ENCODE peak calls at places on chromosomes 16 and 17, in five cellular contexts. R is GM12878, H is A549, G is K562, X is HepG2. S is an unnamed sample.

GRCh38 chr17:73613947-73614655 is 30.1 kb downstream of the SDK2 start:
- DNase-seq in R (no peak), H (no peak), G (no peak), X (no peak), S (peak)

GRCh38 chr16:3625911-3626732 is 14.7 kb upstream of the SLX4 start:
- DNase-seq in R (no peak), H (no peak), G (peak), X (no peak), S (no peak)

GRCh38 chr17:16215002-16215272 is 397 bp downstream of the NCOR1 start:
- DNase-seq in R (no peak), H (peak), G (peak), X (peak), S (peak)

GRCh38 chr16:24539850-24540484 is 601 bp downstream of the RBBP6 start:
- DNase-seq in R (no peak), H (peak), G (peak), X (no peak), S (peak)

GRCh38 chr17:58338907-58339774 is 10.5 kb upstream of the TSPOAP1 start:
- DNase-seq in R (peak), H (no peak), G (peak), X (peak), S (peak)

GRCh38 chr17:77366558-77367245 is 225.9 kb downstream of the SEC14L1 start:
- DNase-seq in R (no peak), H (no peak), G (peak), X (no peak), S (no peak)

GRCh38 chr17:10120749-10121148 is 77.7 kb downstream of the GAS7 start:
- DNase-seq in R (no peak), H (no peak), G (no peak), X (no peak), S (no peak)

GRCh38 chr17:47733047-47733413 is at the start of gene TBX21:
- DNase-seq in R (no peak), H (peak), G (peak), X (peak), S (peak)

GRCh38 chr16:31273187-31273586 is 13.4 kb downstream of the ITGAM start:
- DNase-seq in R (no peak), H (no peak), G (no peak), X (no peak), S (peak)

GRCh38 chr17:45146616-45147101 is 1.6 kb upstream of the HEXIM1 start:
- DNase-seq in R (no peak), H (peak), G (peak), X (no peak), S (no peak)

GRCh38 chr17:80780381-80781187 is 211.1 kb upstream of the CHMP6 start:
- DNase-seq in R (peak), H (no peak), G (no peak), X (no peak), S (no peak)

GRCh38 chr17:75404223-75404738 is 1.2 kb downstream of the GRB2 start:
- DNase-seq in R (no peak), H (peak), G (peak), X (peak), S (peak)

GRCh38 chr17:30263552-30264333 is 28.0 kb downstream of the BLMH start:
- DNase-seq in R (no peak), H (peak), G (no peak), X (no peak), S (no peak)

GRCh38 chr17:39950871-39951348 is 11.9 kb upstream of the GSDMA start:
- DNase-seq in R (no peak), H (no peak), G (no peak), X (no peak), S (no peak)
- TF ChIP-seq JUNB in R (no peak), H (no peak), G (no peak), X (no peak), S (no peak)

GRCh38 chr16:27966756-27967155 is 96.8 kb downstream of the GSG1L start:
- DNase-seq in R (no peak), H (no peak), G (peak), X (no peak), S (no peak)
- TF ChIP-seq JUNB in R (no peak), H (no peak), G (no peak), X (no peak), S (no peak)

GRCh38 chr16:48522041-48522440 is 87.9 kb downstream of the N4BP1 start:
- DNase-seq in R (no peak), H (no peak), G (no peak), X (no peak), S (no peak)
- TF ChIP-seq JUNB in R (no peak), H (no peak), G (no peak), X (no peak), S (no peak)

GRCh38 chr16:11988258-11988978 is 11.9 kb downstream of the SNX29 start:
- DNase-seq in R (no peak), H (no peak), G (no peak), X (no peak), S (no peak)
- TF ChIP-seq JUNB in R (no peak), H (no peak), G (no peak), X (no peak), S (no peak)

DNA sequence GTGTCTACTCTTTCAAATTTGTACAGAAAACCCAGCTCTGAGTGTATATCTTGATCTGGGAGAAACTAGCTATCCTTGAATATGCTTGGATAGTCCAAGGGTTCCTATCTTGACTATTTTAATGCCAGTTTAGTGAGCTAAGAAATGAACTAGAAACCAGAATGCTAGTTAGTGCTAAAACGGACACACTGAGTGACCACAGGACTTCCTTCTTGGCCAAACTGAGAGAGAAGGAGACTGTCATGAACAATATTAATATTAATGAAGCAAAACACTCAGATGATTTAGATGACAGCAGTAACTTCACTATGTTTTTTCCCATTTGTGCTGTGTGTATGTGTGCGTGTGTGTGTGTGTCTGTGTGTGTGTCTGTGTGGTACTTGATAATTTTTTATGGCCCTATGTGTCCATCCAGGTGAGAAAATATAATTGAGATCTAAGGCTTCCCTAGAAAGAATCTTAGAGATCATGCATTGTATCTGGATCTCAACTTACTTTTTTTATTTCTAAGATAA is 2.2 kb upstream of the ATXN1L start:
- DNase-seq in R (no peak), H (no peak), G (no peak), X (no peak), S (no peak)
- TF ChIP-seq JUNB in R (no peak), H (no peak), G (no peak), X (no peak), S (no peak)

GRCh38 chr16:19609359-19609758 is 53.9 kb downstream of the VPS35L start:
- DNase-seq in R (no peak), H (peak), G (peak), X (no peak), S (no peak)

GRCh38 chr16:19610200-19610599 is 54.7 kb downstream of the VPS35L start:
- DNase-seq in R (no peak), H (no peak), G (no peak), X (no peak), S (no peak)

GRCh38 chr16:19618876-19619275 is 63.4 kb downstream of the VPS35L start:
- DNase-seq in R (no peak), H (no peak), G (no peak), X (no peak), S (no peak)

GRCh38 chr16:19613834-19614233 is 58.3 kb downstream of the VPS35L start:
- DNase-seq in R (no peak), H (no peak), G (no peak), X (no peak), S (no peak)
- TF ChIP-seq JUNB in R (no peak), H (no peak), G (no peak), X (no peak), S (no peak)

GRCh38 chr17:17813055-17813724 is 23.6 kb downstream of the SREBF1 start:
- DNase-seq in R (no peak), H (peak), G (no peak), X (no peak), S (no peak)

GRCh38 chr17:17811381-17812210 is 25.2 kb downstream of the SREBF1 start:
- DNase-seq in R (no peak), H (peak), G (no peak), X (peak), S (no peak)

GRCh38 chr17:17813725-17814095 is 23.1 kb downstream of the SREBF1 start:
- DNase-seq in R (no peak), H (no peak), G (no peak), X (no peak), S (no peak)

GRCh38 chr17:17810374-17811248 is 26.2 kb downstream of the SREBF1 start:
- DNase-seq in R (no peak), H (peak), G (no peak), X (no peak), S (peak)

DNA sequence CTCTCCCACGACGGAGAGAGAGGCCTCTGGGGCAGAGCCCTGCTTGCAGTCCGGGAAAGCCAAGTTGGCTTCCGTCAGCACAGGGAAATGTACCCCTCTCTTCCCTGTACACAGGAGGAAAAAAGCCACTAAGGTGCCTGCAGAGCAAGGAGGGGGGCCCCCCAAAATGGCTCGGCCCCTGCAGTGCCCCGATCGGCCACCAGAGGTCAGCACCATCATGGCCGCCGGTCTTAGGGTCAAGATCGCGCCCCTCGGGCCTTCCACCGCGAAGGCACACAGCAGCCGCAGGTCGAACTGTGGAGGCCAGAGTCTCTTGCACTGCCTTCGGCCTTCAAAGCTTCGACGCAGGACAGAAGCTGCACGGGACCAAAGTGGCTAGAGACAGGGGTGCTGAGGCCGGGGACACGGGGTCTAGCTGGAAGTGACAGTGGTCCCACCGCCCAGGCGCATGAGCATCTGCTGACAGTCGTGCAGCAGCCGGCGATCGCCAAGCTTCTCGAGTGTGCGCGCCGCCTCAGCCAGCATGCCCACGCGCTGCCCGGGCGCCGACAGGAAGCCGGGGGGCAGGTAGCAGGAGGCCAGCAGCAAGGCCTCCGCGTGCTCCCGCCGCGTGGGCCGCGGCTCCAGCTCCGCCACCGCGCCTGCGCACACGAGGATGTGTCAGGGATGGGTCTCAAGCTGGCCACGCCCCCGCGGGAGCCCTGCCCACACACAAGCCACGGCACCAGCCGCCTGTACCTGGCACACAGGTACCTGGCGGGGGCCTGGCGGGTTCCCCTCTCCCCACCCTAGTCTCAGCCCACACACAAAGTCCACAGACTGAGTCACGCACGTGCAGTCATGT is 24.4 kb downstream of the SREBF1 start:
- DNase-seq in R (no peak), H (peak), G (peak), X (peak), S (peak)
- TF ChIP-seq JUNB in R (no peak), H (no peak), G (no peak), X (no peak), S (no peak)

GRCh38 chr16:49755716-49756115 is 100.2 kb downstream of the ZNF423 start:
- DNase-seq in R (no peak), H (no peak), G (no peak), X (no peak), S (no peak)

GRCh38 chr16:49757744-49758069 is 98.2 kb downstream of the ZNF423 start:
- DNase-seq in R (no peak), H (no peak), G (no peak), X (no peak), S (peak)

GRCh38 chr16:49754495-49755290 is 101.2 kb downstream of the ZNF423 start:
- DNase-seq in R (no peak), H (no peak), G (no peak), X (no peak), S (peak)

GRCh38 chr16:49756971-49757743 is 98.8 kb downstream of the ZNF423 start:
- DNase-seq in R (no peak), H (no peak), G (no peak), X (no peak), S (no peak)

DNA sequence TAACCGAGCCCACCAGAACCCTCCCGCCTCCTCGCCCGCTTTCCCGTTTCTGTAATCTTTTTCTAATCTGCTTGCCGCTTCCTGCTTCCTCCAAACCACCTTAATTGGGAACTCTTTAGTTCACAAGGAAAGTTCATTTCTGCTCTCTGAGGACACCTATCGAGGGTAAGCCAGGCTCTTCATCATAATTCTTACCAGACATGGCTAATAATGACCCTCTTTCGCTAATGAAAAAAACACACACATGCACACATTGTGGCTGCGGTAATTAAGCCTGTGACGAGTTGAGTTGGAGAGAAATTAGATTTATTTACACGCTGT is 100.7 kb downstream of the ZNF423 start:
- DNase-seq in R (no peak), H (peak), G (peak), X (no peak), S (peak)
- TF ChIP-seq JUNB in R (no peak), H (no peak), G (no peak), X (no peak), S (no peak)

GRCh38 chr17:26765860-26766709 is 527.8 kb upstream of the WSB1 start:
- DNase-seq in R (no peak), H (no peak), G (no peak), X (no peak), S (no peak)
- TF ChIP-seq JUNB in R (no peak), H (no peak), G (no peak), X (no peak), S (no peak)

S was measured in GM23338.